ENCODE peak calls at places on chromosomes 3 and 15, in five cellular contexts. M, I, N, F and E are unnamed samples.

GRCh38 chr3:28124882-28125281 is 116.5 kb upstream of the CMC1 start:
- DNase-seq in M (no peak), I (no peak), N (no peak), F (no peak), E (no peak)

GRCh38 chr3:14925729-14926591 is 21.4 kb upstream of the NR2C2 start:
- DNase-seq in M (peak), I (no peak), N (peak), F (no peak), E (no peak)

GRCh38 chr15:63013052-63013808 is 29.3 kb upstream of the TPM1 start:
- DNase-seq in M (peak), I (no peak), N (no peak), F (no peak), E (no peak)

GRCh38 chr15:76201536-76202255 is 109.6 kb downstream of the ETFA start:
- DNase-seq in M (no peak), I (no peak), N (no peak), F (no peak), E (no peak)

GRCh38 chr3:65170357-65171090 is 482.7 kb upstream of the ADAMTS9 start:
- DNase-seq in M (peak), I (peak), N (no peak), F (no peak), E (peak)

GRCh38 chr3:123027292-123028232 is at the start of gene SEMA5B:
- DNase-seq in M (peak), I (peak), N (peak), F (no peak), E (no peak)

GRCh38 chr3:74630602-74631001 is 16.1 kb upstream of the CNTN3 start:
- DNase-seq in M (peak), I (no peak), N (no peak), F (no peak), E (no peak)

GRCh38 chr3:159726231-159726964 is 262.2 kb upstream of the IL12A start:
- DNase-seq in M (peak), I (no peak), N (no peak), F (no peak), E (no peak)

GRCh38 chr15:39919740-39920509 is at the start of gene GPR176:
- DNase-seq in M (peak), I (peak), N (peak), F (peak), E (no peak)

GRCh38 chr3:124201786-124202185 is 209.9 kb upstream of the ROPN1 start:
- DNase-seq in M (no peak), I (no peak), N (peak), F (no peak), E (no peak)

GRCh38 chr3:59101091-59101738 is 51.4 kb upstream of the CFAP20DC start:
- DNase-seq in M (no peak), I (no peak), N (no peak), F (no peak), E (no peak)

DNA sequence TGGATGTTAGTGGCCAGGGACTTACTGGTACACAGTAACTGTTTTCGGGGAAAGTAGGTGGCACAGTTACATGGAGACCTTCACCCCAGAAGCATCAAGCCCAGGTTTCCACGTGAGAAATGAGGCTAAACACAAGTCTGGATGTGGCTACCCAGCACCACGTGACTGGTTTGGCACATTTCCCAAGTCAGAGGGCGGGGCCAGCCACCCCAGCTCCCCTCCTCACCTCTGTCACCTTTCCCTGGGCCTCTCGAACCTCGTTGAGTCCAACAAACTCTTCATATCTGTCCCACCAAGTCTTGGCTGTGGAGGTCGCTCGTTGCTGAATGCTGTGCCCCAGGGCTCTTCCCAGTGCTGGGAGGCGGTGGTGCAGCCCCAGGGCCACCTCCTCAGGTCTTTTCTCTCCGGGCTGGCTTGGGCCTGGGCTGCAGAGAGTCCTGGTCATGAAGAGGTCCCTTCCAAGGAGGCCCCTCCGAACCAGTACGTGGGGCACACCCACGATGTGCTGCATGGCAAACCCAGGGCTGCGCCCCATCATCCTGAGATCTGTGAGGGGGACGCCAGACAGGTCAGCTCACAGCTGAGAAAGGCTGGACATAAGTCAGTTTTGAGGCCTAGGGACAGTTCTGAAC is 4.8 kb upstream of the PLXNB1 start:
- DNase-seq in M (no peak), I (peak), N (no peak), F (peak), E (no peak)
- H3K27ac ChIP-seq in M (no peak), I (peak), N (no peak), F (no peak), E (no peak)

GRCh38 chr15:83977992-83978391 is 257.6 kb upstream of the GOLGA6L4 start:
- DNase-seq in M (no peak), I (no peak), N (no peak), F (no peak), E (no peak)

GRCh38 chr15:83982748-83983147 is 252.8 kb upstream of the GOLGA6L4 start:
- DNase-seq in M (peak), I (no peak), N (no peak), F (no peak), E (no peak)

GRCh38 chr15:83980637-83981036 is 254.9 kb upstream of the GOLGA6L4 start:
- DNase-seq in M (no peak), I (no peak), N (no peak), F (no peak), E (no peak)

GRCh38 chr15:83978588-83978987 is 257.0 kb upstream of the GOLGA6L4 start:
- DNase-seq in M (no peak), I (no peak), N (no peak), F (no peak), E (no peak)

DNA sequence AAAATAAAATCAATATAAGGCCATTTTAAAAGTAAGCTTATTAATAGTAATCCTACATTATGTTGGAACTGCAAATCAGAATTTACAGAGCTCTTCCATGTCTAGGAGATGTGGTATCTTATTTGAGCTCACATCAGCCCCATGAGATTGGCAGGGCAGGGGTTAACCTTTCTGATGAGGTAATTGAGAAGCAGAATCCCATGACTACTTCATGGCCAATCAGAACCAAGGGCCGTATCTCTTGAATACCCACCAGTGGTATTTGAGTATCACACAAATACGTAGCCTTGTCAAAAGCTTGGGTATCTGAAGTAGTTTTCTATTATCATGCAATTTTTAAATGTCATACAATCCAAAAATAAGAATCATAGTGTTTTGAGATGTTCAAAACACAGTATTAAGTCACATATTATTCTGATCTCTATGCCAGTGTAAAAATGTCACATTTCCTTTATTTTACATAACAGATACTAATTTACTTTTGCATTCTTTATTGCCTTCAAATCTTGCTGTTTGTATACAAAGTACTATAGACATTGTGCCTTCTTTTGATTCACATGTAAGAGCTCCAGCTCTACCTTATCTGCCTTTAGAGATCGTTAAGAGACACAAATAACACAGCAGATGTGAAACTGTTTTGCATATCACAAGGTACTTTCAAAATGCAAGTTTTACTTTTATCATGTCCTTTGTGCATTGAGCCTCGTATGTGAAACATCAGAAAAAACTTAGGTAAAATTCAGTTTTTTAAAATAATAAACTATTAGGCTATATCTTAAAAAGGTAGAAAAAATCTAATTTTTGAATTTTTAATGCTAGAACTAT is 251.7 kb upstream of the GOLGA6L4 start:
- DNase-seq in M (peak), I (no peak), N (no peak), F (no peak), E (no peak)
- H3K27ac ChIP-seq in M (no peak), I (peak), N (no peak), F (no peak), E (no peak)

DNA sequence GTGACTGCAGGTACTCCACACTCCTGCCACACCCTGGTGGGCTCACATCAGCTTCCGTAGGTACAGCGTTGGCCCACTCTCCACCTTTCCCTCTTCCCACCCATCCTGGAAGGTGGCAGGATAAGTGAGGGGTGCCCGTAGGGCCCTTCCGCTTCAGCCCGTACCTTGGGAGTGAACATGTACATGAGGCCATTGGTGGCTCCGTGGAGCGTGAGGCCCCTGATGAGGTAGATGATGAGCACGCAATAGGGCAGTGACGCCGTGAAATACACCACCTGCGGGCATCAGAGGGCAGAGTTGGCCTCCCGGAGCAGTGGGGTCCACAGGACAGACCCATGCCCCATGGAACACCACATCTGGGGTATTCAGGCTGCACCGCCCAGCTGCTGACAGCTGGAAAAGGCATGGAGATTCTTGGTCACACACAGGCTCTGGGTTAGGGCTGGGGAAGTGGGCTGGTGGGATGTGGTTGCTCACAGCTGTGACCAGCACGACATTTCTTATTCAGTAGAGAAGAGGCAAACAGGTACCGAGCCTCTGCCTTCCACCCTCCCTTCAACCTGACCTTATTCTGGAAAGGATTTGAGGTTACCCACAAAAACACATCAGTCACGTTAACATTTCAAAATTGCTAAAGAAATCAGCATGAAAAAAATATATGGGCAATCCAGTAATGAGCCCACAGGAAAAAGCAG is 23.8 kb downstream of the SLC6A20 start:
- DNase-seq in M (no peak), I (no peak), N (no peak), F (peak), E (no peak)
- H3K27ac ChIP-seq in M (no peak), I (no peak), N (no peak), F (no peak), E (no peak)

DNA sequence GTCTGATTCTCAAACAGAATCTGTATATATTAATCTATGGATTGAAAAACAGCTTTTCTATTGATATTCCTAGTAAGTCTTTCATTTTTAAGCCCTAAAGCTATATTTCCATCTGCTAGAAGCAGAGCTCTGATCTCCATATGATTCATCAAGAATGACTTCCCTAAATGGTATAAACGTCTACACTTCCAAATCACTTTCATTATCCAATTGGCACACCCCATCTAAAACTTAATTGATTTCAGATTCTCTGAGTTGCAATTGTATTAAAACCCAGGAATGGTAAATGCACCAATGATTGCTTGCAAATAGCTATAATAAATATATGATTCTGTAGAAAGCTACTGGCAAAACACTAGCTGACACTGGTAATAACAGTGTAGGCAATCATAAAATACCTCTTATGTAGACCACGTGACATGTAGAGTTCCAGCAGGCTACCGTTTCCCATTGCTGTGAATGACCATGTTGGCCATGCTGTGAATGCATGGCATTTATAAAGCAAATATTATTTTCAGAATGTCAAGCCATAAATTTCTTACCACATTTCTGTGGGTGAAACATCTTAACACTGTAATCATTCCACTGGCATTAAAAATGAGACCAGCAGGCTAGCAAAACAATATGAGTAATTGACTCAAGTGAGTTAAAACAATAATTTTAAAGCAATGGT is 226.0 kb downstream of the ZMAT3 start:
- DNase-seq in M (no peak), I (no peak), N (no peak), F (no peak), E (no peak)
- H3K27ac ChIP-seq in M (no peak), I (no peak), N (no peak), F (no peak), E (no peak)

GRCh38 chr15:59312199-59312598 is 60.5 kb downstream of the MYO1E start:
- DNase-seq in M (no peak), I (no peak), N (no peak), F (no peak), E (no peak)
- H3K27ac ChIP-seq in M (no peak), I (no peak), N (no peak), F (no peak), E (no peak)

DNA sequence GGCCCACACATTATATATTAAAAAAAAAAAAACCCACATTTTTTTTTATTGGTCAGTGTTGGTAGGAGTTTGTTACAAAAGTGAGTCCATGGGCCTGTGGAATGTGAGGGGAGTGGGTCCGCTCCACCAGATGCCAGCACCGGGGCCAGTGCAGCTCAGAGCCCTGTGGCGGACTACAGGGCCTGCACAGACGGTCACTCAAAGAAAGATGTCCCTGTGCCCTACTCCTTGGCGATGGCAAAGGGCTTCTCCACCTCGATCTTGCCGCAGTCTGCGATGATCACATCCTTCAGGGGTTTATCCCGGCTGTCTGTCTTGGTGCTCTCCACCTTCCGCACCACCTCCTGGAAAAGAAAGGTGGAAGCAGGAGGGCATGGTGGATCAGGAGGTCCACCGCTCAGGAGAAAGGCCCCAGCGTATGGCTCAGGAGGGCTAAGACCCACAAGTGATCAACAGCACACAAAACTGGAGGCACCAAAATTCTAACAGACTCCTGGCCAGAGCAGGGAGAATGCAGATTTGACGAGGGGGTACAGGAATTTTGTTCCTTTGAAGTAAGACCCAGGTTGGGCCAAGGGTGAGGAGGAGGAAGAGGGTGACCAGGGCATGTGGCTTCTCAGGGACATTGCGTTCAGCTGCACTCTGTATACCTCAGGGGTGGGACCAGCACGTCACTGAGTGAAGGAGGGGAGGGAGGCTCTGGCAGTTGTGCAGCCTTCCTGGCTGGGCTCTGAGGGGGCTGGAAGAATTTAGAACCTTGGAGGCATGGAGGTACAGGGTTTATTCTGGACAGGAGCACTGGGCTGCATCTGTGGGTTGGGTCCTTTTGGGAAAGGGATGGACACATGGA is 4.5 kb downstream of the SNX22 start:
- DNase-seq in M (no peak), I (no peak), N (no peak), F (no peak), E (no peak)
- H3K27ac ChIP-seq in M (no peak), I (no peak), N (no peak), F (no peak), E (no peak)